ENCODE peak calls at places on chromosome 19, in ten cellular contexts. K is adrenal gland, H is T-helper 2 cell, L is RCC 7860, E is WERI-Rb-1, I is RWPE1, P is ACHN, S is left colon, V is NCI-H1105, M is frontal cortex. G is an unnamed sample.

GRCh38 chr19:13796301-13797057 is 1.2 kb downstream of the ZSWIM4 start:
- DNase-seq in K (peak; percentile 88), H (no peak), L (peak; percentile 94), E (peak; percentile 30), I (peak; percentile 94), P (peak; percentile 93), S (peak; percentile 67), V (no peak), M (no peak), G (no peak)

GRCh38 chr19:45782162-45782623 is at the start of gene DMPK:
- DNase-seq in K (peak; percentile 67), H (no peak), L (no peak), E (peak; percentile 14), I (no peak), P (no peak), S (no peak), V (peak; percentile 64), M (peak; percentile 69), G (no peak)

GRCh38 chr19:35902870-35903475 is 644 bp downstream of the HCST start:
- DNase-seq in K (no peak), H (no peak), L (no peak), E (no peak), I (no peak), P (no peak), S (no peak), V (no peak), M (no peak), G (no peak)

GRCh38 chr19:35644987-35645679 is 3.0 kb upstream of the COX6B1 start:
- DNase-seq in K (peak; percentile 92), H (peak; percentile 71), L (no peak), E (peak; percentile 78), I (peak; percentile 54), P (no peak), S (peak; percentile 89), V (peak; percentile 58), M (peak; percentile 59), G (peak; percentile 71)

GRCh38 chr19:13044160-13044853 is 49.0 kb downstream of the NFIX start:
- DNase-seq in K (no peak), H (no peak), L (no peak), E (no peak), I (no peak), P (no peak), S (no peak), V (no peak), M (no peak), G (peak; percentile 71)

GRCh38 chr19:44746946-44747738 is 1.4 kb upstream of the BCL3 start:
- DNase-seq in K (peak; percentile 96), H (peak; percentile 88), L (peak; percentile 77), E (peak; percentile 89), I (peak; percentile 98), P (peak; percentile 91), S (peak; percentile 98), V (peak; percentile 23), M (peak; percentile 64), G (no peak)

GRCh38 chr19:31349160-31349881 is at the start of gene TSHZ3:
- DNase-seq in K (peak; percentile 79), H (peak; percentile 20), L (peak; percentile 59), E (peak; percentile 68), I (peak; percentile 38), P (peak; percentile 77), S (peak; percentile 75), V (peak; percentile 73), M (peak; percentile 70), G (no peak)

GRCh38 chr19:29690842-29691241 is 24.2 kb downstream of the C19orf12 start:
- DNase-seq in K (no peak), H (no peak), L (peak; percentile 47), E (peak; percentile 59), I (peak; percentile 58), P (peak; percentile 31), S (no peak), V (no peak), M (no peak), G (no peak)

GRCh38 chr19:28633223-28634030 is 579.5 kb downstream of the UQCRFS1 start:
- DNase-seq in K (peak; percentile 54), H (no peak), L (peak; percentile 38), E (peak; percentile 61), I (no peak), P (peak; percentile 46), S (no peak), V (peak; percentile 58), M (no peak), G (peak; percentile 44)

GRCh38 chr19:29651622-29652394 is 13.5 kb upstream of the PLEKHF1 start:
- DNase-seq in K (no peak), H (no peak), L (no peak), E (no peak), I (no peak), P (no peak), S (no peak), V (no peak), M (no peak), G (no peak)

GRCh38 chr19:5621945-5622464 is 571 bp downstream of the SAFB2 start:
- DNase-seq in K (peak; percentile 53), H (peak; percentile 14), L (no peak), E (no peak), I (no peak), P (peak; percentile 8), S (peak; percentile 45), V (no peak), M (no peak), G (no peak)

GRCh38 chr19:49677232-49677881 is at the start of gene PRMT1:
- DNase-seq in K (no peak), H (peak; percentile 53), L (no peak), E (peak; percentile 58), I (no peak), P (peak; percentile 44), S (no peak), V (no peak), M (peak; percentile 62), G (peak; percentile 60)

GRCh38 chr19:14517840-14518505 is at the start of gene DNAJB1:
- DNase-seq in K (peak; percentile 78), H (peak; percentile 56), L (peak; percentile 61), E (peak; percentile 57), I (peak; percentile 83), P (peak; percentile 73), S (peak; percentile 87), V (no peak), M (peak; percentile 98), G (peak; percentile 40)

GRCh38 chr19:11196406-11197287 is 698 bp downstream of the KANK2 start:
- DNase-seq in K (no peak), H (no peak), L (no peak), E (peak; percentile 49), I (peak; percentile 62), P (peak; percentile 25), S (no peak), V (no peak), M (peak; percentile 61), G (no peak)

GRCh38 chr19:13195678-13196077 is 45.5 kb downstream of the IER2 start:
- DNase-seq in K (no peak), H (peak; percentile 52), L (no peak), E (peak; percentile 85), I (no peak), P (no peak), S (peak; percentile 81), V (no peak), M (no peak), G (peak; percentile 9)

GRCh38 chr19:18665771-18666202 is 17.7 kb upstream of the CRTC1 start:
- DNase-seq in K (no peak), H (no peak), L (no peak), E (no peak), I (no peak), P (no peak), S (no peak), V (no peak), M (no peak), G (no peak)

GRCh38 chr19:40741527-40742390 is 8.5 kb downstream of the ACTMAP start:
- DNase-seq in K (no peak), H (no peak), L (no peak), E (peak; percentile 43), I (no peak), P (no peak), S (no peak), V (no peak), M (no peak), G (no peak)